ENCODE peak calls at places on chromosome 18, in seven cellular contexts. One of them, this sample, is unnamed.

GRCh38 chr18:78912336-78912735 is 67.3 kb upstream of the SALL3 start:
- DNase-seq in cardiac fibroblast: no peak
- DNase-seq in mesenchymal stem cell: no peak
- DNase-seq in GM23248: no peak
- DNase-seq in AG04450: no peak
- DNase-seq in right lobe of liver: no peak
- DNase-seq in fibroblast of lung: no peak
- DNase-seq in this sample: no peak

GRCh38 chr18:63161728-63162195 is 157.8 kb downstream of the BCL2 start:
- DNase-seq in right lobe of liver: no peak
- DNase-seq in mesenchymal stem cell: peak; percentile 93
- DNase-seq in AG04450: peak; percentile 66
- DNase-seq in fibroblast of lung: peak; percentile 94
- DNase-seq in GM23248: peak; percentile 94
- DNase-seq in cardiac fibroblast: peak; percentile 92
- DNase-seq in this sample: peak; percentile 78

GRCh38 chr18:3706279-3707097 is 256.5 kb downstream of the TGIF1 start:
- DNase-seq in AG04450: no peak
- DNase-seq in right lobe of liver: no peak
- DNase-seq in cardiac fibroblast: peak; percentile 74
- DNase-seq in GM23248: peak; percentile 25
- DNase-seq in fibroblast of lung: peak; percentile 79
- DNase-seq in mesenchymal stem cell: peak; percentile 64
- DNase-seq in this sample: peak; percentile 24

GRCh38 chr18:67400502-67401117 is 115.9 kb downstream of the DSEL start:
- DNase-seq in GM23248: peak; percentile 44
- DNase-seq in fibroblast of lung: peak; percentile 23
- DNase-seq in cardiac fibroblast: peak; percentile 52
- DNase-seq in mesenchymal stem cell: peak; percentile 28
- DNase-seq in AG04450: no peak
- DNase-seq in right lobe of liver: no peak
- DNase-seq in this sample: peak; percentile 35

GRCh38 chr18:49476664-49477411 is 10.2 kb downstream of the C18orf32 start:
- DNase-seq in AG04450: peak; percentile 34
- DNase-seq in fibroblast of lung: peak; percentile 78
- DNase-seq in GM23248: peak; percentile 93
- DNase-seq in cardiac fibroblast: peak; percentile 91
- DNase-seq in right lobe of liver: no peak
- DNase-seq in mesenchymal stem cell: peak; percentile 87
- DNase-seq in this sample: no peak

GRCh38 chr18:5451130-5451529 is 92.7 kb downstream of the EPB41L3 start:
- DNase-seq in AG04450: no peak
- DNase-seq in mesenchymal stem cell: no peak
- DNase-seq in right lobe of liver: no peak
- DNase-seq in cardiac fibroblast: no peak
- DNase-seq in GM23248: peak; percentile 3
- DNase-seq in fibroblast of lung: no peak
- DNase-seq in this sample: no peak

GRCh38 chr18:44681039-44681595 is 429 bp downstream of the SETBP1 start:
- DNase-seq in AG04450: no peak
- DNase-seq in right lobe of liver: no peak
- DNase-seq in cardiac fibroblast: no peak
- DNase-seq in fibroblast of lung: peak; percentile 23
- DNase-seq in GM23248: peak; percentile 31
- DNase-seq in mesenchymal stem cell: no peak
- DNase-seq in this sample: no peak

GRCh38 chr18:50869150-50869549 is 9.8 kb upstream of the ME2 start:
- DNase-seq in cardiac fibroblast: no peak
- DNase-seq in right lobe of liver: no peak
- DNase-seq in mesenchymal stem cell: no peak
- DNase-seq in GM23248: no peak
- DNase-seq in AG04450: no peak
- DNase-seq in fibroblast of lung: no peak
- DNase-seq in this sample: no peak

GRCh38 chr18:75161629-75162028 is 47.3 kb downstream of the PTGR3 start:
- DNase-seq in fibroblast of lung: no peak
- DNase-seq in mesenchymal stem cell: peak; percentile 16
- DNase-seq in AG04450: no peak
- DNase-seq in right lobe of liver: no peak
- DNase-seq in cardiac fibroblast: peak; percentile 5
- DNase-seq in GM23248: no peak
- DNase-seq in this sample: no peak

GRCh38 chr18:58080516-58080915 is 36.5 kb downstream of the NEDD4L start:
- DNase-seq in mesenchymal stem cell: no peak
- DNase-seq in cardiac fibroblast: no peak
- DNase-seq in GM23248: no peak
- DNase-seq in right lobe of liver: no peak
- DNase-seq in fibroblast of lung: no peak
- DNase-seq in AG04450: no peak
- DNase-seq in this sample: no peak

GRCh38 chr18:28065031-28065792 is 111.7 kb downstream of the CDH2 start:
- DNase-seq in right lobe of liver: no peak
- DNase-seq in cardiac fibroblast: peak; percentile 89
- DNase-seq in mesenchymal stem cell: peak; percentile 89
- DNase-seq in fibroblast of lung: peak; percentile 44
- DNase-seq in GM23248: peak; percentile 94
- DNase-seq in AG04450: peak; percentile 56
- DNase-seq in this sample: peak; percentile 80

GRCh38 chr18:74493689-74494088 is 2.5 kb upstream of the CNDP2 start:
- DNase-seq in AG04450: peak; percentile 20
- DNase-seq in GM23248: peak; percentile 40
- DNase-seq in fibroblast of lung: peak; percentile 41
- DNase-seq in mesenchymal stem cell: peak; percentile 65
- DNase-seq in cardiac fibroblast: peak; percentile 86
- DNase-seq in right lobe of liver: no peak
- DNase-seq in this sample: peak; percentile 31

GRCh38 chr18:13376841-13377351 is 158.3 kb downstream of the LDLRAD4 start:
- DNase-seq in GM23248: no peak
- DNase-seq in AG04450: no peak
- DNase-seq in mesenchymal stem cell: no peak
- DNase-seq in fibroblast of lung: no peak
- DNase-seq in right lobe of liver: no peak
- DNase-seq in cardiac fibroblast: no peak
- DNase-seq in this sample: no peak

GRCh38 chr18:22314406-22314805 is 103.3 kb downstream of the CTAGE1 start:
- DNase-seq in fibroblast of lung: peak; percentile 94
- DNase-seq in GM23248: peak; percentile 96
- DNase-seq in cardiac fibroblast: peak; percentile 91
- DNase-seq in mesenchymal stem cell: peak; percentile 88
- DNase-seq in AG04450: peak; percentile 85
- DNase-seq in right lobe of liver: no peak
- DNase-seq in this sample: peak; percentile 93

GRCh38 chr18:69755041-69755440 is 192.6 kb downstream of the CD226 start:
- DNase-seq in right lobe of liver: no peak
- DNase-seq in fibroblast of lung: no peak
- DNase-seq in AG04450: no peak
- DNase-seq in GM23248: no peak
- DNase-seq in mesenchymal stem cell: no peak
- DNase-seq in cardiac fibroblast: no peak
- DNase-seq in this sample: no peak

GRCh38 chr18:13481820-13482640 is 244.3 kb downstream of the FAM210A start:
- DNase-seq in AG04450: no peak
- DNase-seq in GM23248: no peak
- DNase-seq in cardiac fibroblast: no peak
- DNase-seq in fibroblast of lung: no peak
- DNase-seq in mesenchymal stem cell: no peak
- DNase-seq in right lobe of liver: no peak
- DNase-seq in this sample: no peak

GRCh38 chr18:77207540-77207939 is 42.1 kb upstream of the GALR1 start:
- DNase-seq in mesenchymal stem cell: peak; percentile 34
- DNase-seq in right lobe of liver: peak; percentile 73
- DNase-seq in cardiac fibroblast: peak; percentile 88
- DNase-seq in GM23248: peak; percentile 89
- DNase-seq in AG04450: peak; percentile 27
- DNase-seq in fibroblast of lung: peak; percentile 78
- DNase-seq in this sample: no peak

GRCh38 chr18:22110482-22110924 is 58.9 kb upstream of the GATA6 start:
- DNase-seq in AG04450: no peak
- DNase-seq in mesenchymal stem cell: no peak
- DNase-seq in right lobe of liver: no peak
- DNase-seq in cardiac fibroblast: no peak
- DNase-seq in fibroblast of lung: no peak
- DNase-seq in GM23248: no peak
- DNase-seq in this sample: no peak

GRCh38 chr18:31399336-31400032 is 22.9 kb downstream of the DSG4 start:
- DNase-seq in GM23248: no peak
- DNase-seq in cardiac fibroblast: no peak
- DNase-seq in right lobe of liver: no peak
- DNase-seq in AG04450: no peak
- DNase-seq in mesenchymal stem cell: peak; percentile 41
- DNase-seq in fibroblast of lung: no peak
- DNase-seq in this sample: peak; percentile 5

GRCh38 chr18:34921271-34921670 is 119.9 kb upstream of the MAPRE2 start:
- DNase-seq in AG04450: no peak
- DNase-seq in right lobe of liver: no peak
- DNase-seq in mesenchymal stem cell: no peak
- DNase-seq in GM23248: no peak
- DNase-seq in cardiac fibroblast: no peak
- DNase-seq in fibroblast of lung: no peak
- DNase-seq in this sample: no peak

GRCh38 chr18:45046226-45046625 is 365.5 kb downstream of the SETBP1 start:
- DNase-seq in cardiac fibroblast: no peak
- DNase-seq in right lobe of liver: no peak
- DNase-seq in AG04450: no peak
- DNase-seq in GM23248: no peak
- DNase-seq in fibroblast of lung: no peak
- DNase-seq in mesenchymal stem cell: no peak
- DNase-seq in this sample: no peak

GRCh38 chr18:36628435-36629094 is 200.2 kb downstream of the TPGS2 start:
- DNase-seq in fibroblast of lung: peak; percentile 15
- DNase-seq in right lobe of liver: no peak
- DNase-seq in cardiac fibroblast: peak; percentile 40
- DNase-seq in GM23248: peak; percentile 90
- DNase-seq in AG04450: peak; percentile 43
- DNase-seq in mesenchymal stem cell: peak; percentile 85
- DNase-seq in this sample: peak; percentile 43

GRCh38 chr18:24986611-24987270 is 365.2 kb downstream of the ZNF521 start:
- DNase-seq in AG04450: no peak
- DNase-seq in mesenchymal stem cell: peak; percentile 42
- DNase-seq in right lobe of liver: no peak
- DNase-seq in cardiac fibroblast: no peak
- DNase-seq in GM23248: peak; percentile 33
- DNase-seq in fibroblast of lung: peak; percentile 31
- DNase-seq in this sample: no peak

GRCh38 chr18:420661-421060 is 79.8 kb downstream of the COLEC12 start:
- DNase-seq in right lobe of liver: no peak
- DNase-seq in AG04450: no peak
- DNase-seq in cardiac fibroblast: no peak
- DNase-seq in GM23248: no peak
- DNase-seq in fibroblast of lung: no peak
- DNase-seq in mesenchymal stem cell: no peak
- DNase-seq in this sample: no peak
- H3K4me3 ChIP-seq in right lobe of liver: no peak overlapping the region
- H3K4me3 ChIP-seq in AG04450: no peak overlapping the region
- H3K4me3 ChIP-seq in cardiac fibroblast: no peak overlapping the region
- H3K4me3 ChIP-seq in GM23248: peak overlapping the region; percentile 49
- H3K4me3 ChIP-seq in fibroblast of lung: no peak overlapping the region
- H3K4me3 ChIP-seq in mesenchymal stem cell: peak overlapping the region; percentile 43
- H3K4me3 ChIP-seq in this sample: no peak overlapping the region

DNA sequence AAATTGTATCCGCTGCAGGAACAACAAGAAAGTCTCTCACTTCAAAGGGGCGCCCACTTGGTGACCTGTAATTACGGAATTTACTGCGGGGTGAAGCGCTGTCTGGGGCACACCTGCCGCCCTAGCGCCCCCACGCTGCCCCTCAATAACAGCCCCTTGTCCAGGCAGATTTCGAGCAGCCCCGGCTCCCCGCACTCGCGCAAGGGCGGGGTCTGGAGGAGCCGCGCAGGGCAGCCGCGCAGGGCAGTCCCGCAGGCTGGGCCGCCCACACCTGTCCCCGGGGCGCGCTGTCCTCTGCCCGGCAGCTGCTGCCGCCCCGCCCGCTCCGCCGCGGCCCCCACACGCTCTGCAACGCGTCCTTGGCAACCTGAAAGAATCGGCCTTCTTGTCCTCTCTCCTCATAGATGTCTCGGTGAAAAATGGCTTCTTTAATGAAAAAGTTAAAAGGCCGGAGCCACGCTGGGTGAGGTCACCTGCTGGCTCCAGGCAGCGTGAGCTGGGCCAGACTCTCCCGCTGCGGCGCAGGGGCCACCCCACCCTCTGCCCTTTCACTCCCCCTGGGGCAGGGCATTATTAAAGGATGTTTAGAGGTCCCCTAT is 218.1 kb downstream of the VAPA start:
- DNase-seq in GM23248: peak; percentile 32
- DNase-seq in cardiac fibroblast: no peak
- DNase-seq in AG04450: no peak
- DNase-seq in mesenchymal stem cell: no peak
- DNase-seq in fibroblast of lung: no peak
- DNase-seq in right lobe of liver: no peak
- DNase-seq in this sample: no peak
- H3K4me3 ChIP-seq in GM23248: peak overlapping the region; percentile 32
- H3K4me3 ChIP-seq in cardiac fibroblast: peak overlapping the region; percentile 3
- H3K4me3 ChIP-seq in AG04450: no peak overlapping the region
- H3K4me3 ChIP-seq in mesenchymal stem cell: peak overlapping the region; percentile 66
- H3K4me3 ChIP-seq in fibroblast of lung: no peak overlapping the region
- H3K4me3 ChIP-seq in right lobe of liver: no peak overlapping the region
- H3K4me3 ChIP-seq in this sample: no peak overlapping the region

GRCh38 chr18:15198116-15198389 is 450.1 kb downstream of the ANKRD30B start:
- DNase-seq in fibroblast of lung: no peak
- DNase-seq in cardiac fibroblast: no peak
- DNase-seq in GM23248: peak; percentile 1
- DNase-seq in mesenchymal stem cell: no peak
- DNase-seq in right lobe of liver: no peak
- DNase-seq in AG04450: no peak
- DNase-seq in this sample: no peak
- H3K4me3 ChIP-seq in fibroblast of lung: no peak overlapping the region
- H3K4me3 ChIP-seq in cardiac fibroblast: no peak overlapping the region
- H3K4me3 ChIP-seq in GM23248: peak overlapping the region; percentile 47
- H3K4me3 ChIP-seq in mesenchymal stem cell: no peak overlapping the region
- H3K4me3 ChIP-seq in right lobe of liver: no peak overlapping the region
- H3K4me3 ChIP-seq in AG04450: no peak overlapping the region
- H3K4me3 ChIP-seq in this sample: peak overlapping the region; percentile 22

DNA sequence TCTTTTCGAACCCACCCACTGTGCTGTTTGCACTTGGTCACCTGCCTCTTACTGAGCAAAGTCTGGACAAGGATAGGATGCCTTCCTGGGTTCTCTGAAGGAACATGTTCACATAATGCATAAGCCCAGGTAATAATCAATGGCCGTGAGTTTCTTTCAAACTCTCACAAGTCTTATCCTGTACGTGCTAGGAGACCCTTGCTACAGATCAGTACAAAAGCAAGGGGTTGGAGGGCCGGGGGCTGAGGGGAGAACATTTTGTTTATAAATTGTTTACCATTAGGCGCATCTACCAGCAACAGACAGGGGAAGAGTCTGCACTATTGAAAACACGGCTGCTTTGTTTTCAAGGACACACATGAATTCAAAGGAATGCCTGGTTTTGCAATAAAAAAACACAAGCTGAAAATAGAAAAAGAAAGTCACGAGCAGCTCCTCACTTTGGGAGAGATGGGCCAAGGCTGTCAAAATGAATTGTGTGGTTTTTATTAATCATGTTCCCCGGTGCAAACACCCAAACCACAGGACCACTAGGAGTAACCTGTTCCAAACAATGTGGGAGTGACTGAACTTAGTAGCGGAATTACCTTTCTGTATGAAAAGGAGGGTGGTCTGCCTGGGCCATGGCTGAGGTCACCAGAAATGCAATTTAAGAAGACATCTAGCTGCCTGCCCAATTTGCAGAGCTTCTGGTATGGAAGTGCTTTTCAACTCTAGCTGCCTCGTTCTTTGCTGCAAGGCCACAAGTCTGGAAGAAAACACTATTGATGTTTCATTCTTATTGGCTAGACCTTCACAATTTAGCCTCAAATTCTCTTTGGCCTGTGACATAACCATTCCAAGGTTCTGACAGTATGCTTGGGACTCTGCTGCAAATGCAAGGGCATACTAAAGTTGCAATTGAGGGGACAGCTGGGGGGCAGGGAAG is 73.5 kb downstream of the CCBE1 start:
- DNase-seq in mesenchymal stem cell: peak; percentile 6
- DNase-seq in AG04450: no peak
- DNase-seq in right lobe of liver: no peak
- DNase-seq in GM23248: peak; percentile 75
- DNase-seq in fibroblast of lung: peak; percentile 73
- DNase-seq in cardiac fibroblast: peak; percentile 77
- DNase-seq in this sample: no peak
- H3K4me3 ChIP-seq in mesenchymal stem cell: peak overlapping the region; percentile 54
- H3K4me3 ChIP-seq in AG04450: no peak overlapping the region
- H3K4me3 ChIP-seq in right lobe of liver: no peak overlapping the region
- H3K4me3 ChIP-seq in GM23248: peak overlapping the region; percentile 31
- H3K4me3 ChIP-seq in fibroblast of lung: no peak overlapping the region
- H3K4me3 ChIP-seq in cardiac fibroblast: no peak overlapping the region
- H3K4me3 ChIP-seq in this sample: no peak overlapping the region

This sample was measured in skeletal muscle cell.